ENCODE peak calls at places on chromosomes 4 and X, in five cellular contexts. M is esophagus mucosa; E is heart left ventricle; P is pancreas; K is activated CD8-positive, alpha-beta T cell treated with anti-CD3 and anti-CD28 coated beads, Interleukin-2, amount 10 ng/mL, durations not matched to agents 7 days and 5 days. D is an unnamed sample.

GRCh38 chr4:39931441-39931901 is 46.2 kb downstream of the PDS5A start:
- ATAC-seq in M (peak), E (peak), P (peak), K (peak), D (peak)

GRCh38 chrX:14798805-14799397 is 74.0 kb downstream of the FANCB start:
- ATAC-seq in M (no peak), E (no peak), P (no peak), K (no peak), D (no peak)

GRCh38 chr4:3227878-3228675 is 20.9 kb upstream of the MSANTD1 start:
- ATAC-seq in M (no peak), E (peak), P (no peak), K (no peak), D (no peak)

GRCh38 chr4:7183161-7183560 is 9.2 kb upstream of the SORCS2 start:
- ATAC-seq in M (no peak), E (no peak), P (no peak), K (peak), D (no peak)

GRCh38 chr4:128565565-128566186 is 243.8 kb upstream of the JADE1 start:
- ATAC-seq in M (no peak), E (peak), P (peak), K (no peak), D (peak)

GRCh38 chr4:108355523-108356208 is 186.9 kb upstream of the LEF1 start:
- ATAC-seq in M (no peak), E (peak), P (peak), K (peak), D (no peak)

GRCh38 chr4:106676173-106676921 is 307.8 kb upstream of the GIMD1 start:
- ATAC-seq in M (no peak), E (peak), P (peak), K (no peak), D (no peak)

GRCh38 chr4:90099795-90100194 is 27.4 kb upstream of the CCSER1 start:
- ATAC-seq in M (peak), E (no peak), P (no peak), K (no peak), D (peak)

GRCh38 chr4:26029512-26030131 is 115.6 kb downstream of the SMIM20 start:
- ATAC-seq in M (no peak), E (no peak), P (no peak), K (no peak), D (no peak)

GRCh38 chrX:119063428-119063827 is 9.4 kb upstream of the CT47C1 start:
- ATAC-seq in M (no peak), E (no peak), P (no peak), K (no peak), D (no peak)

GRCh38 chrX:65674351-65674893 is 7.0 kb downstream of the MSN start:
- ATAC-seq in M (no peak), E (peak), P (no peak), K (peak), D (peak)

GRCh38 chr4:146110847-146111485 is 64.6 kb upstream of the LSM6 start:
- ATAC-seq in M (no peak), E (no peak), P (peak), K (no peak), D (peak)

GRCh38 chr4:99658666-99659065 is 1.0 kb upstream of the C4orf54 start:
- ATAC-seq in M (no peak), E (no peak), P (no peak), K (no peak), D (no peak)

D was measured in stimulated activated memory B cell treated with anti-CD40 and anti-IgM and Interleukin-4, amounts not matched to agents 10 μg/mL and 1 μg/mL and 100 μg/mL, for 72 hours.